ENCODE peak calls at places on chromosomes 12 and 14, in seven cellular contexts. One of them, this sample, is unnamed.

GRCh38 chr12:66036317-66036716 is 94.2 kb downstream of the LLPH start:
- DNase-seq in HT-29: peak; percentile 18
- DNase-seq in GM13976: no peak
- DNase-seq in tibial nerve: no peak
- DNase-seq in NCI-H2171: no peak
- DNase-seq in NCI-H774: no peak
- DNase-seq in pulmonary artery endothelial cell: peak; percentile 36
- DNase-seq in this sample: peak; percentile 5

GRCh38 chr12:121767525-121768016 is 25.9 kb downstream of the RHOF start:
- DNase-seq in HT-29: no peak
- DNase-seq in GM13976: no peak
- DNase-seq in tibial nerve: peak; percentile 26
- DNase-seq in NCI-H2171: peak; percentile 94
- DNase-seq in NCI-H774: no peak
- DNase-seq in pulmonary artery endothelial cell: no peak
- DNase-seq in this sample: no peak

GRCh38 chr12:6827437-6827894 is 741 bp upstream of the P3H3 start:
- DNase-seq in HT-29: peak; percentile 60
- DNase-seq in GM13976: peak; percentile 68
- DNase-seq in tibial nerve: peak; percentile 87
- DNase-seq in NCI-H2171: peak; percentile 100
- DNase-seq in NCI-H774: peak; percentile 78
- DNase-seq in pulmonary artery endothelial cell: no peak
- DNase-seq in this sample: peak; percentile 62

GRCh38 chr12:53211476-53212381 is 4.7 kb upstream of the ITGB7 start:
- DNase-seq in HT-29: no peak
- DNase-seq in GM13976: no peak
- DNase-seq in tibial nerve: no peak
- DNase-seq in NCI-H2171: no peak
- DNase-seq in NCI-H774: no peak
- DNase-seq in pulmonary artery endothelial cell: no peak
- DNase-seq in this sample: no peak

GRCh38 chr12:121534495-121535148 is 46.2 kb downstream of the KDM2B start:
- DNase-seq in HT-29: no peak
- DNase-seq in GM13976: peak; percentile 78
- DNase-seq in tibial nerve: no peak
- DNase-seq in NCI-H2171: no peak
- DNase-seq in NCI-H774: no peak
- DNase-seq in pulmonary artery endothelial cell: no peak
- DNase-seq in this sample: no peak

GRCh38 chr12:11497438-11497837 is 102.1 kb upstream of the PRB2 start:
- DNase-seq in HT-29: no peak
- DNase-seq in GM13976: no peak
- DNase-seq in tibial nerve: no peak
- DNase-seq in NCI-H2171: no peak
- DNase-seq in NCI-H774: no peak
- DNase-seq in pulmonary artery endothelial cell: no peak
- DNase-seq in this sample: no peak

GRCh38 chr12:28415755-28416154 is 225.5 kb downstream of the CCDC91 start:
- DNase-seq in HT-29: no peak
- DNase-seq in GM13976: no peak
- DNase-seq in tibial nerve: no peak
- DNase-seq in NCI-H2171: no peak
- DNase-seq in NCI-H774: no peak
- DNase-seq in pulmonary artery endothelial cell: no peak
- DNase-seq in this sample: no peak

GRCh38 chr14:104220225-104221070 is 82.1 kb downstream of the KIF26A start:
- DNase-seq in HT-29: no peak
- DNase-seq in GM13976: no peak
- DNase-seq in tibial nerve: no peak
- DNase-seq in NCI-H2171: no peak
- DNase-seq in NCI-H774: no peak
- DNase-seq in pulmonary artery endothelial cell: no peak
- DNase-seq in this sample: no peak

GRCh38 chr14:97106166-97106565 is 309.0 kb downstream of the VRK1 start:
- DNase-seq in HT-29: no peak
- DNase-seq in GM13976: peak; percentile 12
- DNase-seq in tibial nerve: no peak
- DNase-seq in NCI-H2171: no peak
- DNase-seq in NCI-H774: peak; percentile 16
- DNase-seq in pulmonary artery endothelial cell: no peak
- DNase-seq in this sample: no peak

GRCh38 chr14:56331815-56332214 is 213.6 kb downstream of the PELI2 start:
- DNase-seq in HT-29: no peak
- DNase-seq in GM13976: no peak
- DNase-seq in tibial nerve: no peak
- DNase-seq in NCI-H2171: peak; percentile 20
- DNase-seq in NCI-H774: no peak
- DNase-seq in pulmonary artery endothelial cell: no peak
- DNase-seq in this sample: no peak

GRCh38 chr12:14910090-14910915 is 24.6 kb upstream of the MGP start:
- DNase-seq in HT-29: peak; percentile 31
- DNase-seq in GM13976: no peak
- DNase-seq in tibial nerve: no peak
- DNase-seq in NCI-H2171: no peak
- DNase-seq in NCI-H774: no peak
- DNase-seq in pulmonary artery endothelial cell: peak; percentile 48
- DNase-seq in this sample: no peak

GRCh38 chr12:101697930-101698781 is 716 bp downstream of the CHPT1 start:
- DNase-seq in HT-29: peak; percentile 46
- DNase-seq in GM13976: peak; percentile 78
- DNase-seq in tibial nerve: peak; percentile 20
- DNase-seq in NCI-H2171: no peak
- DNase-seq in NCI-H774: peak; percentile 8
- DNase-seq in pulmonary artery endothelial cell: no peak
- DNase-seq in this sample: peak; percentile 37

GRCh38 chr14:75489480-75489837 is 32.8 kb upstream of the BATF start:
- DNase-seq in HT-29: no peak
- DNase-seq in GM13976: no peak
- DNase-seq in tibial nerve: no peak
- DNase-seq in NCI-H2171: no peak
- DNase-seq in NCI-H774: no peak
- DNase-seq in pulmonary artery endothelial cell: no peak
- DNase-seq in this sample: no peak

GRCh38 chr12:130876297-130876696 is 4.4 kb downstream of the RAN start:
- DNase-seq in HT-29: no peak
- DNase-seq in GM13976: no peak
- DNase-seq in tibial nerve: no peak
- DNase-seq in NCI-H2171: no peak
- DNase-seq in NCI-H774: no peak
- DNase-seq in pulmonary artery endothelial cell: no peak
- DNase-seq in this sample: no peak

GRCh38 chr12:1719139-1719538 is 28.3 kb downstream of the ADIPOR2 start:
- DNase-seq in HT-29: no peak
- DNase-seq in GM13976: no peak
- DNase-seq in tibial nerve: no peak
- DNase-seq in NCI-H2171: no peak
- DNase-seq in NCI-H774: no peak
- DNase-seq in pulmonary artery endothelial cell: no peak
- DNase-seq in this sample: no peak

GRCh38 chr14:79011091-79011919 is 841.1 kb downstream of the NRXN3 start:
- DNase-seq in HT-29: peak; percentile 36
- DNase-seq in GM13976: peak; percentile 24
- DNase-seq in tibial nerve: no peak
- DNase-seq in NCI-H2171: peak; percentile 68
- DNase-seq in NCI-H774: peak; percentile 8
- DNase-seq in pulmonary artery endothelial cell: no peak
- DNase-seq in this sample: peak; percentile 6

GRCh38 chr12:24864796-24865125 is 84.1 kb downstream of the BCAT1 start:
- DNase-seq in HT-29: no peak
- DNase-seq in GM13976: peak; percentile 48
- DNase-seq in tibial nerve: no peak
- DNase-seq in NCI-H2171: no peak
- DNase-seq in NCI-H774: no peak
- DNase-seq in pulmonary artery endothelial cell: no peak
- DNase-seq in this sample: no peak

GRCh38 chr14:91755560-91755959 is 23.7 kb upstream of the CATSPERB start:
- DNase-seq in HT-29: peak; percentile 75
- DNase-seq in GM13976: no peak
- DNase-seq in tibial nerve: no peak
- DNase-seq in NCI-H2171: no peak
- DNase-seq in NCI-H774: no peak
- DNase-seq in pulmonary artery endothelial cell: no peak
- DNase-seq in this sample: peak; percentile 32

GRCh38 chr12:67879937-67880336 is 109.3 kb upstream of the IFNG-AS1 start:
- DNase-seq in HT-29: no peak
- DNase-seq in GM13976: no peak
- DNase-seq in tibial nerve: no peak
- DNase-seq in NCI-H2171: no peak
- DNase-seq in NCI-H774: no peak
- DNase-seq in pulmonary artery endothelial cell: no peak
- DNase-seq in this sample: no peak

GRCh38 chr12:52454411-52455201 is 2.7 kb upstream of the KRT6B start:
- DNase-seq in HT-29: no peak
- DNase-seq in GM13976: no peak
- DNase-seq in tibial nerve: no peak
- DNase-seq in NCI-H2171: no peak
- DNase-seq in NCI-H774: peak; percentile 75
- DNase-seq in pulmonary artery endothelial cell: no peak
- DNase-seq in this sample: no peak

GRCh38 chr14:56328021-56328420 is 209.8 kb downstream of the PELI2 start:
- DNase-seq in HT-29: no peak
- DNase-seq in GM13976: no peak
- DNase-seq in tibial nerve: no peak
- DNase-seq in NCI-H2171: no peak
- DNase-seq in NCI-H774: no peak
- DNase-seq in pulmonary artery endothelial cell: no peak
- DNase-seq in this sample: no peak

GRCh38 chr12:8912910-8913309 is 1.4 kb upstream of the PHC1 start:
- DNase-seq in HT-29: peak; percentile 18
- DNase-seq in GM13976: no peak
- DNase-seq in tibial nerve: no peak
- DNase-seq in NCI-H2171: no peak
- DNase-seq in NCI-H774: peak; percentile 13
- DNase-seq in pulmonary artery endothelial cell: no peak
- DNase-seq in this sample: peak; percentile 36

GRCh38 chr12:52790427-52791270 is 5.3 kb downstream of the KRT3 start:
- DNase-seq in HT-29: no peak
- DNase-seq in GM13976: no peak
- DNase-seq in tibial nerve: no peak
- DNase-seq in NCI-H2171: no peak
- DNase-seq in NCI-H774: no peak
- DNase-seq in pulmonary artery endothelial cell: no peak
- DNase-seq in this sample: no peak

GRCh38 chr12:76863005-76863670 is 15.7 kb downstream of the CSRP2 start:
- DNase-seq in HT-29: no peak
- DNase-seq in GM13976: no peak
- DNase-seq in tibial nerve: no peak
- DNase-seq in NCI-H2171: no peak
- DNase-seq in NCI-H774: no peak
- DNase-seq in pulmonary artery endothelial cell: no peak
- DNase-seq in this sample: no peak

GRCh38 chr12:79927772-79928474 is 7.0 kb downstream of the PPP1R12A start:
- DNase-seq in HT-29: no peak
- DNase-seq in GM13976: peak; percentile 40
- DNase-seq in tibial nerve: no peak
- DNase-seq in NCI-H2171: no peak
- DNase-seq in NCI-H774: no peak
- DNase-seq in pulmonary artery endothelial cell: no peak
- DNase-seq in this sample: no peak